ENCODE peak calls at places on chromosomes 3 and 15, in eight cellular contexts. D is T-helper 17 cell, Q is RPMI7951, B is neural crest cell, T is NCI-H1092 treated with DMSO at 0.1 percent for 48 hours, J is HAP-1, R is hypothalamus, U is anterior cingulate cortex. K is an unnamed sample.

GRCh38 chr3:184710870-184711365 is 946 bp downstream of the MAGEF1 start:
- DNase-seq in J (no peak), D (no peak), T (no peak), Q (peak; percentile 22), R (no peak), U (peak; percentile 56), B (no peak), K (peak; percentile 32)

GRCh38 chr3:155069729-155070128 is 10.4 kb upstream of the MME start:
- DNase-seq in B (no peak), R (no peak), T (no peak), U (no peak), J (no peak), Q (peak; percentile 74), D (no peak), K (peak; percentile 51)

GRCh38 chr3:64267774-64268604 is 42.7 kb upstream of the PRICKLE2 start:
- DNase-seq in T (no peak), D (no peak), J (no peak), U (peak; percentile 66), Q (no peak), R (no peak), B (peak; percentile 6), K (peak; percentile 76)

GRCh38 chr15:101105059-101105851 is 146.6 kb downstream of the CHSY1 start:
- DNase-seq in T (no peak), Q (peak; percentile 71), U (no peak), J (no peak), B (no peak), D (no peak), R (no peak), K (peak; percentile 16)

GRCh38 chr3:129587061-129587460 is 19.4 kb downstream of the PLXND1 start:
- DNase-seq in R (no peak), Q (no peak), J (no peak), T (no peak), U (no peak), B (no peak), D (no peak), K (peak; percentile 64)

GRCh38 chr15:99053380-99054024 is 45.9 kb upstream of the PGPEP1L start:
- DNase-seq in B (no peak), Q (no peak), R (no peak), T (no peak), J (no peak), D (no peak), U (no peak), K (no peak)

GRCh38 chr15:64807751-64808222 is 17.7 kb downstream of the PIF1 start:
- DNase-seq in B (no peak), U (no peak), R (no peak), D (no peak), J (no peak), T (no peak), Q (no peak), K (no peak)

GRCh38 chr3:139263798-139264197 is 80.0 kb upstream of the MRPS22 start:
- DNase-seq in R (no peak), D (no peak), J (no peak), B (no peak), Q (no peak), T (no peak), U (no peak), K (no peak)

GRCh38 chr3:55721716-55722484 is 234.8 kb upstream of the WNT5A start:
- DNase-seq in U (no peak), Q (peak; percentile 46), T (no peak), D (no peak), B (peak; percentile 14), R (no peak), J (no peak), K (peak; percentile 36)

GRCh38 chr3:194296448-194296831 is 54.7 kb downstream of the CPN2 start:
- DNase-seq in U (no peak), T (no peak), R (no peak), J (peak; percentile 95), Q (peak; percentile 94), D (no peak), B (no peak), K (peak; percentile 92)

GRCh38 chr3:161372321-161373260 is 1.3 kb upstream of the SPTSSB start:
- DNase-seq in R (peak; percentile 2), T (peak; percentile 70), B (peak; percentile 25), U (peak; percentile 71), J (no peak), D (no peak), Q (no peak), K (no peak)

GRCh38 chr15:52551762-52552161 is 17.1 kb downstream of the ARPP19 start:
- DNase-seq in Q (no peak), R (no peak), B (no peak), T (no peak), U (no peak), D (no peak), J (no peak), K (no peak)

GRCh38 chr3:9809615-9810356 is at the start of gene TTLL3:
- DNase-seq in B (peak; percentile 67), U (peak; percentile 66), Q (peak; percentile 77), T (peak; percentile 38), D (peak; percentile 38), J (no peak), R (no peak), K (peak; percentile 51)

GRCh38 chr3:197700095-197700494 is 36.6 kb downstream of the RUBCN start:
- DNase-seq in Q (no peak), U (no peak), J (no peak), R (no peak), D (no peak), T (no peak), B (no peak), K (no peak)

GRCh38 chr3:66854752-66855151 is 143.4 kb upstream of the KBTBD8 start:
- DNase-seq in T (no peak), D (no peak), B (no peak), J (no peak), R (no peak), U (no peak), Q (no peak), K (no peak)

GRCh38 chr3:72280876-72281275 is 495.9 kb upstream of the PROK2 start:
- DNase-seq in J (no peak), R (no peak), B (no peak), T (no peak), Q (no peak), U (no peak), D (no peak), K (no peak)

GRCh38 chr15:73321496-73322344 is 47.0 kb downstream of the HCN4 start:
- DNase-seq in U (no peak), R (no peak), B (no peak), J (peak; percentile 28), T (no peak), D (no peak), Q (no peak), K (no peak)

GRCh38 chr15:37106490-37107001 is 6.2 kb upstream of the MEIS2 start:
- DNase-seq in J (peak; percentile 52), U (no peak), B (no peak), R (no peak), T (no peak), Q (peak; percentile 20), D (no peak), K (peak; percentile 71)

GRCh38 chr3:152302521-152303021 is 33.8 kb downstream of the MBNL1 start:
- DNase-seq in D (no peak), Q (peak; percentile 77), R (no peak), B (no peak), J (no peak), U (no peak), T (peak; percentile 25), K (peak; percentile 93)

GRCh38 chr3:154779571-154779970 is 300.5 kb upstream of the MME start:
- DNase-seq in J (no peak), Q (peak; percentile 54), D (no peak), B (no peak), R (no peak), T (no peak), U (no peak), K (peak; percentile 65)

GRCh38 chr3:149367021-149367840 is 10.2 kb downstream of the TM4SF1 start:
- DNase-seq in B (no peak), Q (peak; percentile 70), T (no peak), U (no peak), D (no peak), J (no peak), R (no peak), K (peak; percentile 48)

GRCh38 chr3:102123590-102124190 is 274.4 kb downstream of the NFKBIZ start:
- DNase-seq in J (no peak), B (no peak), T (no peak), R (no peak), Q (no peak), D (no peak), U (no peak), K (peak; percentile 48)

GRCh38 chr3:111438283-111438682 is 103.7 kb upstream of the CD96 start:
- DNase-seq in U (no peak), B (no peak), R (no peak), T (no peak), Q (no peak), J (no peak), D (no peak), K (no peak)

GRCh38 chr3:128383316-128384235 is 83.1 kb downstream of the DNAJB8 start:
- DNase-seq in J (no peak), R (no peak), D (no peak), U (no peak), B (no peak), Q (peak; percentile 68), T (peak; percentile 33), K (peak; percentile 46)

GRCh38 chr3:138371070-138371950 is 22.9 kb downstream of the MRAS start:
- DNase-seq in U (no peak), B (no peak), R (no peak), T (no peak), D (no peak), J (no peak), Q (no peak), K (no peak)

GRCh38 chr3:69385033-69385722 is 710 bp downstream of the FRMD4B start:
- DNase-seq in U (no peak), R (no peak), Q (no peak), B (peak; percentile 20), T (no peak), J (peak; percentile 13), D (no peak), K (no peak)

GRCh38 chr15:66401130-66402021 is 14.7 kb downstream of the MAP2K1 start:
- DNase-seq in Q (peak; percentile 55), T (no peak), D (no peak), U (no peak), J (no peak), B (no peak), R (no peak), K (no peak)

K was measured in fibroblast of the aortic adventitia.